ENCODE peak calls at places on chromosome 2, in ten cellular contexts. One of them, this sample, is unnamed.

GRCh38 chr2:70627499-70627898 is 73.9 kb upstream of the TGFA start:
- DNase-seq in uterus: no peak
- DNase-seq in kidney: no peak
- DNase-seq in tibial nerve: no peak
- DNase-seq in upper lobe of right lung: no peak
- DNase-seq in heart right ventricle: no peak
- DNase-seq in left ventricle myocardium inferior: no peak
- DNase-seq in colonic mucosa: no peak
- DNase-seq in thyroid gland: no peak
- DNase-seq in small intestine: peak; percentile 50
- DNase-seq in this sample: no peak

GRCh38 chr2:156935611-156936010 is 321.9 kb upstream of the GALNT5 start:
- DNase-seq in uterus: no peak
- DNase-seq in kidney: no peak
- DNase-seq in tibial nerve: no peak
- DNase-seq in upper lobe of right lung: no peak
- DNase-seq in heart right ventricle: no peak
- DNase-seq in left ventricle myocardium inferior: no peak
- DNase-seq in colonic mucosa: no peak
- DNase-seq in thyroid gland: no peak
- DNase-seq in small intestine: no peak
- DNase-seq in this sample: no peak

GRCh38 chr2:226466589-226466988 is 333.0 kb downstream of the IRS1 start:
- DNase-seq in uterus: no peak
- DNase-seq in kidney: no peak
- DNase-seq in tibial nerve: no peak
- DNase-seq in upper lobe of right lung: no peak
- DNase-seq in heart right ventricle: no peak
- DNase-seq in left ventricle myocardium inferior: no peak
- DNase-seq in colonic mucosa: no peak
- DNase-seq in thyroid gland: no peak
- DNase-seq in small intestine: no peak
- DNase-seq in this sample: no peak

GRCh38 chr2:30272761-30273573 is 41.6 kb downstream of the LBH start:
- DNase-seq in uterus: no peak
- DNase-seq in kidney: no peak
- DNase-seq in tibial nerve: no peak
- DNase-seq in upper lobe of right lung: no peak
- DNase-seq in heart right ventricle: no peak
- DNase-seq in left ventricle myocardium inferior: no peak
- DNase-seq in colonic mucosa: no peak
- DNase-seq in thyroid gland: no peak
- DNase-seq in small intestine: peak; percentile 59
- DNase-seq in this sample: no peak

GRCh38 chr2:213227458-213227857 is 56.8 kb upstream of the SPAG16 start:
- DNase-seq in uterus: no peak
- DNase-seq in kidney: no peak
- DNase-seq in tibial nerve: no peak
- DNase-seq in upper lobe of right lung: no peak
- DNase-seq in heart right ventricle: no peak
- DNase-seq in left ventricle myocardium inferior: no peak
- DNase-seq in colonic mucosa: no peak
- DNase-seq in thyroid gland: no peak
- DNase-seq in small intestine: no peak
- DNase-seq in this sample: no peak

GRCh38 chr2:225173909-225174308 is 131.6 kb upstream of the DOCK10 start:
- DNase-seq in uterus: no peak
- DNase-seq in kidney: no peak
- DNase-seq in tibial nerve: no peak
- DNase-seq in upper lobe of right lung: no peak
- DNase-seq in heart right ventricle: no peak
- DNase-seq in left ventricle myocardium inferior: no peak
- DNase-seq in colonic mucosa: no peak
- DNase-seq in thyroid gland: no peak
- DNase-seq in small intestine: no peak
- DNase-seq in this sample: no peak

GRCh38 chr2:121285077-121285449 is at the start of gene TFCP2L1:
- DNase-seq in uterus: no peak
- DNase-seq in kidney: peak; percentile 87
- DNase-seq in tibial nerve: no peak
- DNase-seq in upper lobe of right lung: peak; percentile 89
- DNase-seq in heart right ventricle: no peak
- DNase-seq in left ventricle myocardium inferior: no peak
- DNase-seq in colonic mucosa: peak; percentile 76
- DNase-seq in thyroid gland: peak; percentile 82
- DNase-seq in small intestine: peak; percentile 61
- DNase-seq in this sample: no peak

GRCh38 chr2:187875836-187876235 is 321.6 kb upstream of the TFPI start:
- DNase-seq in uterus: no peak
- DNase-seq in kidney: no peak
- DNase-seq in tibial nerve: no peak
- DNase-seq in upper lobe of right lung: no peak
- DNase-seq in heart right ventricle: no peak
- DNase-seq in left ventricle myocardium inferior: no peak
- DNase-seq in colonic mucosa: no peak
- DNase-seq in thyroid gland: no peak
- DNase-seq in small intestine: no peak
- DNase-seq in this sample: no peak

GRCh38 chr2:182078988-182079602 is 93.4 kb downstream of the PPP1R1C start:
- DNase-seq in uterus: no peak
- DNase-seq in kidney: no peak
- DNase-seq in tibial nerve: no peak
- DNase-seq in upper lobe of right lung: no peak
- DNase-seq in heart right ventricle: no peak
- DNase-seq in left ventricle myocardium inferior: no peak
- DNase-seq in colonic mucosa: no peak
- DNase-seq in thyroid gland: no peak
- DNase-seq in small intestine: peak; percentile 74
- DNase-seq in this sample: no peak

GRCh38 chr2:121429119-121429903 is 101.4 kb upstream of the RNU4ATAC start:
- DNase-seq in uterus: no peak
- DNase-seq in kidney: no peak
- DNase-seq in tibial nerve: no peak
- DNase-seq in upper lobe of right lung: no peak
- DNase-seq in heart right ventricle: no peak
- DNase-seq in left ventricle myocardium inferior: no peak
- DNase-seq in colonic mucosa: no peak
- DNase-seq in thyroid gland: no peak
- DNase-seq in small intestine: no peak
- DNase-seq in this sample: no peak

GRCh38 chr2:86223682-86224560 is 24.7 kb downstream of the MRPL35 start:
- DNase-seq in uterus: no peak
- DNase-seq in kidney: no peak
- DNase-seq in tibial nerve: no peak
- DNase-seq in upper lobe of right lung: no peak
- DNase-seq in heart right ventricle: no peak
- DNase-seq in left ventricle myocardium inferior: no peak
- DNase-seq in colonic mucosa: no peak
- DNase-seq in thyroid gland: no peak
- DNase-seq in small intestine: no peak
- DNase-seq in this sample: no peak

GRCh38 chr2:234978466-234979203 is 26.8 kb downstream of the SH3BP4 start:
- DNase-seq in uterus: no peak
- DNase-seq in kidney: no peak
- DNase-seq in tibial nerve: no peak
- DNase-seq in upper lobe of right lung: no peak
- DNase-seq in heart right ventricle: no peak
- DNase-seq in left ventricle myocardium inferior: no peak
- DNase-seq in colonic mucosa: peak; percentile 61
- DNase-seq in thyroid gland: no peak
- DNase-seq in small intestine: peak; percentile 61
- DNase-seq in this sample: no peak

GRCh38 chr2:4091013-4091412 is 387.6 kb downstream of the DCDC2C start:
- DNase-seq in uterus: no peak
- DNase-seq in kidney: no peak
- DNase-seq in tibial nerve: no peak
- DNase-seq in upper lobe of right lung: no peak
- DNase-seq in heart right ventricle: no peak
- DNase-seq in left ventricle myocardium inferior: no peak
- DNase-seq in colonic mucosa: no peak
- DNase-seq in thyroid gland: no peak
- DNase-seq in small intestine: no peak
- DNase-seq in this sample: no peak

GRCh38 chr2:100703213-100703612 is 116.7 kb upstream of the NPAS2 start:
- DNase-seq in uterus: peak; percentile 77
- DNase-seq in kidney: no peak
- DNase-seq in tibial nerve: no peak
- DNase-seq in upper lobe of right lung: no peak
- DNase-seq in heart right ventricle: no peak
- DNase-seq in left ventricle myocardium inferior: no peak
- DNase-seq in colonic mucosa: no peak
- DNase-seq in thyroid gland: no peak
- DNase-seq in small intestine: no peak
- DNase-seq in this sample: no peak

GRCh38 chr2:152624805-152625204 is 92.5 kb downstream of the PRPF40A start:
- DNase-seq in uterus: no peak
- DNase-seq in kidney: no peak
- DNase-seq in tibial nerve: no peak
- DNase-seq in upper lobe of right lung: no peak
- DNase-seq in heart right ventricle: no peak
- DNase-seq in left ventricle myocardium inferior: no peak
- DNase-seq in colonic mucosa: no peak
- DNase-seq in thyroid gland: no peak
- DNase-seq in small intestine: no peak
- DNase-seq in this sample: no peak

GRCh38 chr2:231336700-231337099 is 58.8 kb upstream of the B3GNT7 start:
- DNase-seq in uterus: no peak
- DNase-seq in kidney: peak; percentile 48
- DNase-seq in tibial nerve: no peak
- DNase-seq in upper lobe of right lung: no peak
- DNase-seq in heart right ventricle: no peak
- DNase-seq in left ventricle myocardium inferior: no peak
- DNase-seq in colonic mucosa: no peak
- DNase-seq in thyroid gland: no peak
- DNase-seq in small intestine: no peak
- DNase-seq in this sample: no peak

GRCh38 chr2:47108638-47109372 is 46.3 kb downstream of the STPG4 start:
- DNase-seq in uterus: no peak
- DNase-seq in kidney: no peak
- DNase-seq in tibial nerve: no peak
- DNase-seq in upper lobe of right lung: no peak
- DNase-seq in heart right ventricle: no peak
- DNase-seq in left ventricle myocardium inferior: no peak
- DNase-seq in colonic mucosa: no peak
- DNase-seq in thyroid gland: no peak
- DNase-seq in small intestine: no peak
- DNase-seq in this sample: no peak

GRCh38 chr2:151302879-151303278 is 13.4 kb upstream of the NMI start:
- DNase-seq in uterus: no peak
- DNase-seq in kidney: no peak
- DNase-seq in tibial nerve: no peak
- DNase-seq in upper lobe of right lung: no peak
- DNase-seq in heart right ventricle: no peak
- DNase-seq in left ventricle myocardium inferior: no peak
- DNase-seq in colonic mucosa: no peak
- DNase-seq in thyroid gland: no peak
- DNase-seq in small intestine: no peak
- DNase-seq in this sample: no peak

GRCh38 chr2:4832642-4833041 is 859.5 kb upstream of the SOX11 start:
- DNase-seq in uterus: no peak
- DNase-seq in kidney: no peak
- DNase-seq in tibial nerve: no peak
- DNase-seq in upper lobe of right lung: no peak
- DNase-seq in heart right ventricle: no peak
- DNase-seq in left ventricle myocardium inferior: no peak
- DNase-seq in colonic mucosa: no peak
- DNase-seq in thyroid gland: no peak
- DNase-seq in small intestine: no peak
- DNase-seq in this sample: no peak

GRCh38 chr2:25054720-25055119 is 12.8 kb downstream of the EFR3B start:
- DNase-seq in uterus: no peak
- DNase-seq in kidney: no peak
- DNase-seq in tibial nerve: no peak
- DNase-seq in upper lobe of right lung: no peak
- DNase-seq in heart right ventricle: no peak
- DNase-seq in left ventricle myocardium inferior: no peak
- DNase-seq in colonic mucosa: no peak
- DNase-seq in thyroid gland: no peak
- DNase-seq in small intestine: no peak
- DNase-seq in this sample: no peak

GRCh38 chr2:149732730-149733290 is 145.2 kb upstream of the MMADHC start:
- DNase-seq in uterus: no peak
- DNase-seq in kidney: no peak
- DNase-seq in tibial nerve: no peak
- DNase-seq in upper lobe of right lung: no peak
- DNase-seq in heart right ventricle: no peak
- DNase-seq in left ventricle myocardium inferior: no peak
- DNase-seq in colonic mucosa: peak; percentile 18
- DNase-seq in thyroid gland: no peak
- DNase-seq in small intestine: no peak
- DNase-seq in this sample: no peak

GRCh38 chr2:129887688-129888266 is 91.7 kb upstream of the RAB6C start:
- DNase-seq in uterus: no peak
- DNase-seq in kidney: peak; percentile 31
- DNase-seq in tibial nerve: no peak
- DNase-seq in upper lobe of right lung: peak; percentile 36
- DNase-seq in heart right ventricle: no peak
- DNase-seq in left ventricle myocardium inferior: no peak
- DNase-seq in colonic mucosa: no peak
- DNase-seq in thyroid gland: no peak
- DNase-seq in small intestine: no peak
- DNase-seq in this sample: no peak
- H3K9me3 ChIP-seq in uterus: no peaks in the 10 kb centered on the region
- H3K9me3 ChIP-seq in kidney: no peaks in the 10 kb centered on the region
- H3K9me3 ChIP-seq in tibial nerve: no peaks in the 10 kb centered on the region
- H3K9me3 ChIP-seq in upper lobe of right lung: no peaks in the 10 kb centered on the region
- H3K9me3 ChIP-seq in heart right ventricle: no peaks in the 10 kb centered on the region
- H3K9me3 ChIP-seq in left ventricle myocardium inferior: no peaks in the 10 kb centered on the region
- H3K9me3 ChIP-seq in colonic mucosa: no peaks in the 10 kb centered on the region
- H3K9me3 ChIP-seq in thyroid gland: no peaks in the 10 kb centered on the region
- H3K9me3 ChIP-seq in small intestine: no peaks in the 10 kb centered on the region
- H3K9me3 ChIP-seq in this sample: no peaks in the 10 kb centered on the region

GRCh38 chr2:108950736-108951135 is 38.3 kb downstream of the EDAR start:
- DNase-seq in uterus: no peak
- DNase-seq in kidney: no peak
- DNase-seq in tibial nerve: no peak
- DNase-seq in upper lobe of right lung: no peak
- DNase-seq in heart right ventricle: no peak
- DNase-seq in left ventricle myocardium inferior: no peak
- DNase-seq in colonic mucosa: no peak
- DNase-seq in thyroid gland: no peak
- DNase-seq in small intestine: no peak
- DNase-seq in this sample: no peak
- H3K9me3 ChIP-seq in uterus: no peaks in the 10 kb centered on the region
- H3K9me3 ChIP-seq in kidney: peaks cover 7% of the 10 kb centered on the region
- H3K9me3 ChIP-seq in tibial nerve: peaks cover 10% of the 10 kb centered on the region
- H3K9me3 ChIP-seq in upper lobe of right lung: peaks cover 6% of the 10 kb centered on the region
- H3K9me3 ChIP-seq in heart right ventricle: peaks cover 20% of the 10 kb centered on the region
- H3K9me3 ChIP-seq in left ventricle myocardium inferior: peaks cover 41% of the 10 kb centered on the region
- H3K9me3 ChIP-seq in colonic mucosa: no peaks in the 10 kb centered on the region
- H3K9me3 ChIP-seq in thyroid gland: no peaks in the 10 kb centered on the region
- H3K9me3 ChIP-seq in small intestine: no peaks in the 10 kb centered on the region
- H3K9me3 ChIP-seq in this sample: no peaks in the 10 kb centered on the region

GRCh38 chr2:14231499-14231898 is 401.0 kb upstream of the LRATD1 start:
- DNase-seq in uterus: no peak
- DNase-seq in kidney: no peak
- DNase-seq in tibial nerve: no peak
- DNase-seq in upper lobe of right lung: no peak
- DNase-seq in heart right ventricle: no peak
- DNase-seq in left ventricle myocardium inferior: no peak
- DNase-seq in colonic mucosa: no peak
- DNase-seq in thyroid gland: no peak
- DNase-seq in small intestine: no peak
- DNase-seq in this sample: no peak
- H3K9me3 ChIP-seq in uterus: no peaks in the 10 kb centered on the region
- H3K9me3 ChIP-seq in kidney: no peaks in the 10 kb centered on the region
- H3K9me3 ChIP-seq in tibial nerve: no peaks in the 10 kb centered on the region
- H3K9me3 ChIP-seq in upper lobe of right lung: no peaks in the 10 kb centered on the region
- H3K9me3 ChIP-seq in heart right ventricle: no peaks in the 10 kb centered on the region
- H3K9me3 ChIP-seq in left ventricle myocardium inferior: peaks cover 6% of the 10 kb centered on the region
- H3K9me3 ChIP-seq in colonic mucosa: no peaks in the 10 kb centered on the region
- H3K9me3 ChIP-seq in thyroid gland: no peaks in the 10 kb centered on the region
- H3K9me3 ChIP-seq in small intestine: no peaks in the 10 kb centered on the region
- H3K9me3 ChIP-seq in this sample: peaks cover 2% of the 10 kb centered on the region

GRCh38 chr2:196651387-196652094 is 12.0 kb downstream of the CCDC150 start:
- DNase-seq in uterus: no peak
- DNase-seq in kidney: no peak
- DNase-seq in tibial nerve: no peak
- DNase-seq in upper lobe of right lung: no peak
- DNase-seq in heart right ventricle: no peak
- DNase-seq in left ventricle myocardium inferior: no peak
- DNase-seq in colonic mucosa: no peak
- DNase-seq in thyroid gland: no peak
- DNase-seq in small intestine: no peak
- DNase-seq in this sample: no peak
- H3K9me3 ChIP-seq in uterus: peaks cover 10% of the 10 kb centered on the region
- H3K9me3 ChIP-seq in kidney: peaks cover 35% of the 10 kb centered on the region
- H3K9me3 ChIP-seq in tibial nerve: peaks cover 13% of the 10 kb centered on the region
- H3K9me3 ChIP-seq in upper lobe of right lung: peaks cover 15% of the 10 kb centered on the region
- H3K9me3 ChIP-seq in heart right ventricle: peaks cover 37% of the 10 kb centered on the region
- H3K9me3 ChIP-seq in left ventricle myocardium inferior: peaks cover 55% of the 10 kb centered on the region
- H3K9me3 ChIP-seq in colonic mucosa: no peaks in the 10 kb centered on the region
- H3K9me3 ChIP-seq in thyroid gland: no peaks in the 10 kb centered on the region
- H3K9me3 ChIP-seq in small intestine: peaks cover 1% of the 10 kb centered on the region
- H3K9me3 ChIP-seq in this sample: peaks cover 4% of the 10 kb centered on the region

This sample was measured in T-helper 17 cell.